ENCODE peak calls at places on chromosomes 4 and X, in ten cellular contexts. O is body of pancreas, P is A549, K is fibroblast of lung, M is ovary, Z is endodermal cell, W is tibial nerve, N is coronary artery, U is breast epithelium, L is neural progenitor cell. D is an unnamed sample.

GRCh38 chrX:68498508-68499379 is at the start of gene YIPF6:
- DNase-seq in W (peak), O (peak), Z (peak), U (peak), K (peak), L (peak), P (peak), M (peak), N (peak), D (peak)

GRCh38 chrX:84219551-84219950 is 31.6 kb upstream of the RPS6KA6 start:
- DNase-seq in N (no peak), P (no peak), L (no peak), Z (no peak), O (no peak), M (no peak), K (no peak), W (no peak), U (no peak), D (no peak)

GRCh38 chr4:154589296-154590197 is 995 bp downstream of the FGA start:
- DNase-seq in Z (no peak), L (no peak), U (no peak), K (no peak), N (no peak), W (no peak), P (no peak), O (no peak), M (no peak), D (no peak)

GRCh38 chr4:17497890-17498523 is 13.9 kb downstream of the QDPR start:
- DNase-seq in W (no peak), U (no peak), K (peak), L (no peak), O (no peak), M (peak), P (no peak), N (no peak), Z (no peak), D (no peak)

GRCh38 chrX:107654778-107655761 is 26.8 kb downstream of the PRPS1 start:
- DNase-seq in P (no peak), L (peak), Z (peak), W (no peak), N (peak), M (peak), K (peak), O (peak), U (no peak), D (peak)

GRCh38 chrX:69361286-69361926 is 142.7 kb upstream of the NALF2 start:
- DNase-seq in L (no peak), W (no peak), N (no peak), O (no peak), U (no peak), M (no peak), Z (no peak), K (peak), P (no peak), D (no peak)

GRCh38 chr4:170672571-170672970 is 582.8 kb upstream of the AADAT start:
- DNase-seq in M (no peak), W (no peak), P (no peak), U (no peak), O (no peak), K (no peak), Z (no peak), L (no peak), N (no peak), D (no peak)

GRCh38 chr4:73731968-73732610 is 8.3 kb upstream of the CXCL8 start:
- DNase-seq in U (no peak), P (no peak), O (no peak), Z (no peak), M (no peak), W (no peak), L (no peak), N (no peak), K (no peak), D (peak)

GRCh38 chr4:26452565-26453531 is 37.4 kb downstream of the CCKAR start:
- DNase-seq in U (no peak), O (peak), P (no peak), L (no peak), K (no peak), N (no peak), W (no peak), Z (peak), M (no peak), D (no peak)

GRCh38 chrX:148536961-148537360 is 36.5 kb downstream of the AFF2 start:
- DNase-seq in P (no peak), W (no peak), N (no peak), M (no peak), K (no peak), U (no peak), O (no peak), L (no peak), Z (no peak), D (no peak)

GRCh38 chrX:24902808-24903207 is 113.0 kb downstream of the ARX start:
- DNase-seq in M (no peak), N (no peak), Z (no peak), K (peak), W (no peak), O (no peak), P (no peak), L (no peak), U (no peak), D (no peak)

GRCh38 chrX:24204331-24204730 is 54.8 kb downstream of the ZFX start:
- DNase-seq in W (no peak), L (no peak), Z (no peak), K (no peak), M (no peak), P (no peak), N (no peak), O (no peak), U (no peak), D (no peak)

GRCh38 chr4:32775049-32775448 is 2054.9 kb downstream of the PCDH7 start:
- DNase-seq in Z (peak), W (no peak), U (no peak), N (no peak), P (no peak), L (peak), O (no peak), K (peak), M (no peak), D (no peak)

GRCh38 chrX:17459596-17459995 is 84.6 kb downstream of the NHS start:
- DNase-seq in P (no peak), M (no peak), U (no peak), L (no peak), O (no peak), N (no peak), Z (no peak), W (no peak), K (peak), D (no peak)

GRCh38 chr4:11720292-11720691 is 291.6 kb upstream of the HS3ST1 start:
- DNase-seq in Z (no peak), W (no peak), L (peak), O (peak), U (no peak), K (peak), M (no peak), N (no peak), P (peak), D (no peak)

GRCh38 chr4:138609943-138610350 is 367.8 kb upstream of the SLC7A11 start:
- DNase-seq in N (no peak), L (no peak), P (no peak), K (peak), Z (no peak), O (no peak), U (no peak), M (no peak), W (no peak), D (no peak)

GRCh38 chrX:69165116-69165651 is at the start of gene PJA1:
- DNase-seq in P (peak), L (peak), M (peak), U (peak), W (peak), K (peak), O (peak), N (peak), Z (peak), D (peak)

GRCh38 chr4:109412805-109413204 is 20.8 kb upstream of the SEC24B start:
- DNase-seq in N (no peak), O (no peak), M (no peak), L (no peak), K (no peak), Z (no peak), W (no peak), P (no peak), U (no peak), D (no peak)

GRCh38 chr4:26094076-26094475 is 180.1 kb downstream of the SMIM20 start:
- DNase-seq in O (no peak), M (no peak), L (no peak), U (no peak), P (no peak), W (no peak), N (no peak), K (peak), Z (no peak), D (no peak)

GRCh38 chr4:155888171-155888570 is 15.3 kb upstream of the TDO2 start:
- DNase-seq in M (no peak), W (no peak), N (no peak), Z (no peak), P (no peak), K (no peak), O (no peak), U (no peak), L (no peak), D (no peak)

GRCh38 chr4:135319685-135320084 is 1118.1 kb upstream of the PABPC4L start:
- DNase-seq in M (no peak), N (no peak), O (no peak), U (no peak), W (no peak), P (no peak), L (peak), K (peak), Z (peak), D (no peak)

GRCh38 chrX:20361081-20361889 is 94.6 kb upstream of the RPS6KA3 start:
- DNase-seq in N (no peak), Z (no peak), O (peak), W (peak), P (no peak), K (peak), L (peak), M (no peak), U (no peak), D (no peak)

GRCh38 chrX:141405878-141406492 is 163.7 kb upstream of the SPANXC start:
- DNase-seq in P (peak), L (no peak), Z (no peak), N (no peak), U (no peak), W (no peak), O (no peak), K (peak), M (no peak), D (no peak)

GRCh38 chrX:106300656-106301055 is 132.6 kb downstream of the PWWP3B start:
- DNase-seq in U (no peak), K (no peak), L (no peak), Z (no peak), N (no peak), O (no peak), M (no peak), W (no peak), P (no peak), D (no peak)

GRCh38 chr4:53003959-53004358 is 141.8 kb downstream of the RASL11B start:
- DNase-seq in N (no peak), P (no peak), K (no peak), Z (no peak), L (no peak), O (no peak), U (no peak), M (no peak), W (no peak), D (no peak)

GRCh38 chr4:16824278-16824806 is 74.1 kb downstream of the LDB2 start:
- DNase-seq in N (no peak), M (no peak), O (no peak), U (no peak), K (no peak), W (no peak), P (no peak), Z (no peak), L (no peak), D (no peak)

GRCh38 chrX:2689773-2690666 is 1.1 kb upstream of the CD99 start:
- DNase-seq in L (peak), M (peak), W (no peak), N (no peak), U (no peak), P (no peak), O (peak), Z (peak), K (no peak), D (no peak)
- H3K4me3 ChIP-seq in L (peak), M (peak), W (no peak), N (peak), U (peak), P (peak), O (peak), Z (no peak), K (peak), D (peak)

GRCh38 chr4:189121336-189121735 is 819.3 kb upstream of the FRG1 start:
- DNase-seq in M (no peak), Z (no peak), P (no peak), U (no peak), K (no peak), W (no peak), N (no peak), L (no peak), O (no peak), D (no peak)

GRCh38 chr4:189113389-189113888 is 827.2 kb upstream of the FRG1 start:
- DNase-seq in U (no peak), K (no peak), L (no peak), M (no peak), W (no peak), N (no peak), Z (no peak), P (no peak), O (no peak), D (no peak)

GRCh38 chr4:189117426-189117825 is 823.2 kb upstream of the FRG1 start:
- DNase-seq in P (no peak), Z (peak), O (no peak), M (no peak), K (no peak), N (no peak), W (no peak), L (peak), U (no peak), D (no peak)
- TF ChIP-seq CTCF in P (no peak), Z (peak), O (no peak), M (no peak), K (no peak), N (no peak), W (no peak), L (peak), U (no peak), D (no peak)

GRCh38 chr4:76806336-76806735 is 91.6 kb downstream of the SOWAHB start:
- DNase-seq in L (no peak), P (no peak), W (no peak), O (no peak), M (no peak), U (no peak), N (no peak), K (no peak), Z (no peak), D (no peak)
- H3K27ac ChIP-seq in L (no peak), P (no peak), W (no peak), O (no peak), M (no peak), U (no peak), N (no peak), K (no peak), Z (no peak), D (no peak)

GRCh38 chr4:184028571-184028996 is 123.5 kb downstream of the STOX2 start:
- DNase-seq in U (no peak), K (peak), P (no peak), Z (no peak), M (no peak), O (no peak), W (no peak), N (no peak), L (no peak), D (no peak)
- H3K4me3 ChIP-seq in U (peak), K (peak), P (no peak), Z (no peak), M (no peak), O (no peak), W (no peak), N (peak), L (no peak), D (peak)

GRCh38 chr4:123593655-123594054 is 197.1 kb downstream of the SPRY1 start:
- DNase-seq in Z (no peak), K (no peak), L (no peak), U (no peak), P (no peak), N (no peak), M (no peak), W (no peak), O (no peak), D (no peak)
- TF ChIP-seq CTCF in Z (no peak), K (no peak), L (no peak), U (no peak), P (no peak), N (no peak), M (no peak), W (no peak), O (no peak), D (no peak)

GRCh38 chr4:24801136-24801855 is 5.9 kb downstream of the SOD3 start:
- DNase-seq in M (no peak), P (no peak), N (no peak), O (no peak), U (no peak), L (no peak), W (no peak), Z (no peak), K (no peak), D (no peak)
- H3K27ac ChIP-seq in M (no peak), P (no peak), N (peak), O (no peak), U (no peak), L (no peak), W (peak), Z (no peak), K (no peak), D (no peak)

DNA sequence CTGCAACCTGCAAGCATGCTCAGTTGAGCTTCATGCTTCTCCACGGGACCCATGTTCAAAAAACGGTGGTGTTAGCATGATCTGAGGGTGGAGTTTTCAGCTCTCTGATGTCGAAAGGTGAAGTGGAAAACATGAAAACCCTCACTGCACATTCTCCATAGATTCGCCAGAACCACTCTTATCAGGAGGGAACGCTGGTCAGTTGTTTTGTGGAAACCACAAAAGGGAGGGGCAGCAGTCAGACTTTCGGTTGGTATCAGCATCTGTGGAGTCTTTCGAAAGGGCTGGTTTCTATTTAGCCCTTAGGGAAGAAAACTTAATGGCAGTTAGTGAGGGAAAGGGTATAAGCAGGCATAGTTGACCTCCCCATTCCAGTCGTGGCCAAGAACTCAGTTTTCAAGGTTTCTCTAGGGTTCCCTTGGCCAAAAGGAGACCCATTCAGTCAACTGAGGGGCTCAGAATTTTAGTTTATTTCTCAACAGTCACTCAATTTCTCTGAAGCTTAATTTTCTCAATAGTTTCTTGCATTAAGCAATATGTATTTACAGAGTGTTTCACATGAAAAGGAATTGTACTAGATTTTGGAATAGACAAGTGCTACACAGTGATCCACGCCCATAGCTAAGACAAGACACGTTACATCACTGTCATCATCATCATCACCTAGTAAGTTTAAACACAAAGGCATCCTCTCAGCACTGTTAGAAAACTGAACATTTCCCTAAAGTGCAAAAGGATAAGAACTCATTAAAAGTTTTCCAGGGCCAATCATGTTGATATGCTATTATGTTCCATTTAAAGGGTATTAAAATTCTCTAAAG is 12.4 kb downstream of the PPA2 start:
- DNase-seq in K (peak), O (no peak), Z (no peak), U (no peak), N (no peak), M (no peak), P (no peak), L (no peak), W (no peak), D (no peak)
- H3K4me3 ChIP-seq in K (no peak), O (no peak), Z (no peak), U (no peak), N (no peak), M (no peak), P (no peak), L (no peak), W (no peak), D (no peak)

GRCh38 chr4:55857586-55857985 is 4.1 kb downstream of the EXOC1 start:
- DNase-seq in L (no peak), N (no peak), O (no peak), W (no peak), P (no peak), U (no peak), M (no peak), K (no peak), Z (no peak), D (no peak)
- TF ChIP-seq CTCF in L (no peak), N (no peak), O (no peak), W (no peak), P (no peak), U (no peak), M (no peak), K (no peak), Z (no peak), D (no peak)

DNA sequence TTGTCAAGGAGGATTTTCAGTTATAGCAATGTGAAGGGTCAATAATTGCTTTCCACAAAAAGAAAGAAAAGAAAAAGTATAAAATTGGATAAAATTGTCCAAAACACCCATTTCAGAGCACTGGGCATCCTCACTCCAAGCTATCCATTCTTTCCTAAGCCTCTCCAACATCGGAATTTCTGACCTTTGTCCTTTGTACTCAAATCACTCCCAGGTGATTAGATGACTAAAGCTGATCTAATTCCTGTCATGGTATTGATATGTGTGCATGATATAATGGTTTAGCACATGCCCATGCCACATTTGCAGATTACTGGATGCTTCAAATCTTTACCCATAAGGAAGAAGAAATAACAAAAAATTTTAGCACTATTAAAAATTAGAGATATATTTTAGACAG is 152.3 kb downstream of the CENPC start:
- DNase-seq in O (no peak), W (no peak), U (no peak), K (no peak), M (no peak), L (no peak), Z (no peak), N (no peak), P (no peak), D (no peak)
- H3K27ac ChIP-seq in O (no peak), W (no peak), U (no peak), K (no peak), M (no peak), L (no peak), Z (no peak), N (no peak), P (no peak), D (no peak)

GRCh38 chrX:31860686-31861085 is 788.8 kb upstream of the FTHL17 start:
- DNase-seq in U (no peak), K (no peak), N (no peak), O (no peak), W (no peak), Z (no peak), L (no peak), P (no peak), M (no peak), D (no peak)
- H3K4me3 ChIP-seq in U (no peak), K (no peak), N (no peak), O (no peak), W (no peak), Z (no peak), L (no peak), P (no peak), M (no peak), D (no peak)